ENCODE peak calls at places on chromosomes 6 and 20, in nine cellular contexts. N is fibroblast of lung, H is hepatocyte, J is GM23248, Q is K562, Z is GM23338, M is PC-9, C is H1, T is DND-41. R is an unnamed sample.

GRCh38 chr6:157335829-157336228 is 12.5 kb upstream of the TMEM242 start:
- DNase-seq in J (no peak), H (no peak), Z (peak), C (no peak), M (no peak), Q (peak), T (no peak), N (no peak), R (no peak)

GRCh38 chr6:72149715-72150114 is 263.4 kb downstream of the RIMS1 start:
- DNase-seq in N (peak), Q (no peak), M (no peak), J (no peak), C (no peak), H (no peak), T (no peak), Z (no peak), R (no peak)

GRCh38 chr6:15602144-15602543 is 60.7 kb downstream of the DTNBP1 start:
- DNase-seq in T (no peak), C (no peak), J (no peak), Z (no peak), Q (no peak), H (peak), M (no peak), N (no peak), R (peak)

GRCh38 chr6:134802426-134803058 is 147.4 kb downstream of the ALDH8A1 start:
- DNase-seq in Z (no peak), C (no peak), H (no peak), T (no peak), J (no peak), M (peak), N (peak), Q (no peak), R (no peak)

GRCh38 chr20:17680128-17680835 is 1.8 kb downstream of the RRBP1 start:
- DNase-seq in T (peak), N (peak), M (peak), Z (peak), H (peak), J (peak), Q (peak), C (no peak), R (no peak)

GRCh38 chr6:39599996-39600395 is 125.2 kb downstream of the KIF6 start:
- DNase-seq in H (peak), Z (no peak), M (no peak), T (no peak), J (peak), N (peak), C (no peak), Q (no peak), R (no peak)

GRCh38 chr20:61451009-61451408 is 198.9 kb downstream of the CDH4 start:
- DNase-seq in Q (no peak), T (no peak), C (no peak), J (no peak), N (no peak), H (no peak), Z (no peak), M (no peak), R (no peak)

GRCh38 chr6:114559419-114559818 is 216.6 kb upstream of the HS3ST5 start:
- DNase-seq in J (no peak), C (no peak), H (no peak), Z (no peak), Q (no peak), M (no peak), N (no peak), T (no peak), R (no peak)

GRCh38 chr6:164640946-164641345 is 668.5 kb downstream of the C6orf118 start:
- DNase-seq in T (no peak), H (no peak), J (no peak), Z (no peak), C (no peak), M (no peak), Q (no peak), N (no peak), R (peak)

GRCh38 chr6:170345662-170346061 is 39.1 kb downstream of the FAM120B start:
- DNase-seq in M (no peak), Q (no peak), Z (no peak), C (no peak), T (no peak), H (no peak), J (no peak), N (peak), R (no peak)

GRCh38 chr20:13302647-13303425 is 81.8 kb downstream of the ISM1 start:
- DNase-seq in J (peak), N (no peak), T (peak), H (peak), Z (peak), Q (peak), C (no peak), M (no peak), R (peak)

GRCh38 chr20:57579898-57580447 is 19.1 kb downstream of the PCK1 start:
- DNase-seq in C (no peak), H (peak), M (no peak), J (peak), Q (no peak), Z (no peak), N (peak), T (no peak), R (no peak)

GRCh38 chr6:8108031-8108660 is 5.8 kb upstream of the EEF1E1 start:
- DNase-seq in M (peak), Q (peak), Z (no peak), N (peak), C (no peak), T (no peak), J (peak), H (peak), R (no peak)

GRCh38 chr6:161091972-161092701 is 100.6 kb downstream of the MAP3K4 start:
- DNase-seq in Z (no peak), N (peak), H (no peak), C (no peak), M (no peak), T (no peak), J (peak), Q (no peak), R (no peak)

GRCh38 chr20:57959018-57959417 is 249.2 kb upstream of the PMEPA1 start:
- DNase-seq in Z (no peak), T (no peak), H (no peak), C (no peak), N (no peak), J (peak), M (no peak), Q (no peak), R (no peak)

GRCh38 chr20:57237006-57237953 is 29.2 kb downstream of the BMP7 start:
- DNase-seq in C (no peak), T (no peak), N (peak), J (peak), M (no peak), Q (no peak), H (no peak), Z (no peak), R (no peak)

GRCh38 chr6:10411131-10411914 is 3.6 kb downstream of the TFAP2A start:
- DNase-seq in J (peak), Z (peak), M (no peak), C (no peak), N (no peak), T (no peak), H (no peak), Q (no peak), R (no peak)

GRCh38 chr6:40806479-40806878 is 219.3 kb upstream of the LRFN2 start:
- DNase-seq in H (peak), N (no peak), T (no peak), Q (no peak), Z (no peak), J (peak), M (no peak), C (no peak), R (no peak)

GRCh38 chr6:167005350-167006159 is 6.4 kb downstream of the CEP43 start:
- DNase-seq in H (no peak), Q (peak), Z (no peak), M (no peak), N (peak), J (no peak), C (no peak), T (no peak), R (no peak)

GRCh38 chr6:137019476-137020272 is 25.1 kb downstream of the IL20RA start:
- DNase-seq in N (no peak), J (no peak), M (peak), Z (no peak), H (no peak), T (no peak), Q (no peak), C (no peak), R (no peak)

GRCh38 chr6:22980446-22980845 is 411.1 kb downstream of the HDGFL1 start:
- DNase-seq in N (peak), T (no peak), Q (no peak), H (no peak), J (peak), M (no peak), Z (no peak), C (no peak), R (no peak)

GRCh38 chr6:85389180-85389797 is 60.6 kb upstream of the NT5E start:
- DNase-seq in H (no peak), C (no peak), Z (peak), T (no peak), M (no peak), N (no peak), Q (no peak), J (no peak), R (no peak)

GRCh38 chr6:112640895-112641294 is 293.8 kb downstream of the RFPL4B start:
- DNase-seq in N (peak), T (no peak), C (no peak), J (peak), Q (no peak), H (no peak), M (no peak), Z (no peak), R (no peak)

GRCh38 chr20:58128635-58129625 is 99.5 kb downstream of the ANKRD60 start:
- DNase-seq in N (no peak), Q (no peak), J (no peak), M (no peak), T (no peak), C (no peak), Z (no peak), H (no peak), R (no peak)

GRCh38 chr6:90368601-90369000 is 72.0 kb upstream of the BACH2 start:
- DNase-seq in T (no peak), H (no peak), Q (no peak), J (peak), Z (no peak), C (no peak), M (no peak), N (peak), R (no peak)

GRCh38 chr6:113450061-113450465 is 407.1 kb upstream of the MARCKS start:
- DNase-seq in J (peak), Z (no peak), C (no peak), T (no peak), H (no peak), Q (no peak), N (no peak), M (no peak), R (no peak)

GRCh38 chr6:52109073-52109635 is 21.7 kb upstream of the PKHD1 start:
- DNase-seq in H (no peak), N (no peak), J (no peak), Q (no peak), T (no peak), C (no peak), M (no peak), Z (no peak), R (no peak)

GRCh38 chr20:8367679-8368078 is 235.6 kb downstream of the PLCB1 start:
- DNase-seq in N (no peak), Q (no peak), H (no peak), Z (no peak), C (no peak), M (no peak), T (no peak), J (no peak), R (no peak)

GRCh38 chr6:136037246-136037884 is 185.9 kb downstream of the PDE7B start:
- DNase-seq in Z (no peak), H (no peak), J (no peak), T (no peak), Q (no peak), M (no peak), C (no peak), N (no peak), R (no peak)

GRCh38 chr6:142834853-142835252 is 110.1 kb downstream of the HIVEP2 start:
- DNase-seq in H (no peak), Q (no peak), M (no peak), J (no peak), N (no peak), T (no peak), C (no peak), Z (no peak), R (no peak)

GRCh38 chr6:150788135-150788534 is 77.4 kb upstream of the MTHFD1L start:
- DNase-seq in J (no peak), N (no peak), Z (no peak), C (no peak), M (no peak), H (no peak), Q (no peak), T (no peak), R (no peak)

GRCh38 chr6:21831531-21832291 is 238.2 kb downstream of the SOX4 start:
- DNase-seq in H (no peak), Q (no peak), N (peak), Z (no peak), T (no peak), C (no peak), J (peak), M (no peak), R (no peak)

GRCh38 chr6:129749749-129750120 is 39.8 kb upstream of the ARHGAP18 start:
- DNase-seq in Z (no peak), N (peak), T (peak), M (no peak), J (peak), C (no peak), H (no peak), Q (no peak), R (peak)

GRCh38 chr6:98539669-98540207 is 294.6 kb upstream of the POU3F2 start:
- DNase-seq in C (no peak), J (no peak), H (no peak), Z (peak), N (no peak), Q (no peak), T (no peak), M (no peak), R (peak)

GRCh38 chr6:80771941-80772340 is 665.5 kb downstream of the BCKDHB start:
- DNase-seq in Q (no peak), N (peak), T (peak), Z (peak), J (peak), M (no peak), H (peak), C (no peak), R (peak)

GRCh38 chr6:122048570-122048969 is 350.9 kb upstream of the HSF2 start:
- DNase-seq in H (no peak), T (no peak), J (peak), C (no peak), Q (no peak), Z (no peak), M (no peak), N (no peak), R (no peak)

GRCh38 chr6:27255866-27256265 is 8.4 kb downstream of the PRSS16 start:
- DNase-seq in H (no peak), N (no peak), Q (no peak), J (no peak), T (no peak), C (no peak), Z (no peak), M (no peak), R (no peak)
- H3K4me2 ChIP-seq in H (no peak), N (no peak), Q (no peak), J (no peak), T (no peak), C (no peak), Z (no peak), M (no peak), R (no peak)

DNA sequence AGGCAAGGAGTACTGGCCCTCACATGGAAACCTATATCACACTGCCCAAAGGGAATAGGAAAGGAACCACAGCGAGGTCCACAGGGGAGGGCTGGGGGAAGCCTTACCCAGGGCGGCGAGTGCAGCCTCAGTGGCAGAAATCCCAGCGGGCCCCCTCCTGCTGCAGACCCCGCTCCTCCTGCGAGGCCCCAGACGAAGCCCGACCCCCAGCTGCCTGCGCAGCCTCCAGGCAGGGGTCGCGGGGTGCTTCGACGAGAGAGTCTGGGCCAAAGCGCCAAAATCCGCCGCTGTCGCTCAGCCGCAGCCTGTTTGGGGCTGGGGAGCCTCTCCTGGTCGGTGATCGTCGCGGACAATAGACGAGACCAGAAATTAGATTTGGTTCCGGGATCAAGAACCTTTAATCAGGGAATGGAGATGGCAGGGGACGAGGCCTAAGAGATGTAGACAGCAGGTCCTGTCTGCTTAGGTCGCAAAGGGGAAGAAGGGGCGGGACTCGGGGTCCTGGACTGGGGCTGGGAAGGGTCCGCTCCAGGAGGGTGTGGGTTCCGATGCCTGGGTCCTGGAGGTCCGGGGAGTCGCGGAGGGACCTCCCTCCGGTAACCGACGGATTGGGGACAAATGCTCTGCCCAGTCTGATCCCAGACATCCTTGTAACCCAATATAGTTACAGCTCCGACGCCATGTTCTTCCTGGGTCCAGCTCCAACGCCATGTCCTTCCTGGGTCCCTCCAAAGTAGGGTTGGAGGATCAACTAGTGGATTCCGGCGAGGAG is 36.4 kb upstream of the HLA-E start:
- DNase-seq in N (no peak), Z (peak), J (no peak), C (no peak), Q (no peak), T (no peak), H (no peak), M (no peak), R (no peak)
- TF ChIP-seq EZH2 in N (no peak), Z (no peak), J (no peak), C (no peak), Q (no peak), T (no peak), H (no peak), M (no peak), R (no peak)

DNA sequence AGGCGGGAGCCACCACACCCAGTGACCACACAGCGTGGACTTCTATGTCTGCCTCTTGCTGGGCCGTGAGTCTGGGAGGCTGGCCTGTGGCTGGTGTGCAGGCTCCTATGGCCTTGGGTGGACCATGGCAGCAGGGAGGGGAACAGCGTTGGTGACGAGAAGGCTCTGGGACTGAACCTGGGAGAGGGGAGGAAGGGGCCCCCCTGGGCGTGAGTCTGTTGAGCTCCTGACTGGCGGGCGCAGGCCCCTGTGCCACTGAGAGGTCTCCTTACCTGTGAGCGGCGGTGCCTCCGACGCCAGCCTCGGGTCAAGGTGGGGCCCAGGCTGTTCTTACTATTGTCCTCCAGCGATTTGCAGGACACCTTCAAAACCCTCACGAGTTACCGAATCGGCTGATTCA is 12.8 kb upstream of the HELZ2 start:
- DNase-seq in H (no peak), Q (no peak), N (no peak), Z (no peak), J (no peak), T (no peak), M (no peak), C (no peak), R (no peak)
- H3K4me2 ChIP-seq in H (no peak), Q (no peak), N (no peak), Z (no peak), J (no peak), T (no peak), M (no peak), C (no peak), R (no peak)

GRCh38 chr6:158894192-158894591 is 75.0 kb upstream of the EZR start:
- DNase-seq in J (peak), M (peak), Q (no peak), H (peak), Z (peak), N (peak), T (no peak), C (no peak), R (no peak)

GRCh38 chr6:158897236-158897635 is 78.1 kb upstream of the EZR start:
- DNase-seq in J (peak), C (no peak), M (no peak), T (no peak), H (no peak), N (no peak), Z (no peak), Q (no peak), R (no peak)

GRCh38 chr6:158900614-158901312 is 81.6 kb upstream of the EZR start:
- DNase-seq in T (no peak), C (no peak), M (no peak), N (no peak), J (no peak), Z (no peak), Q (no peak), H (no peak), R (no peak)

GRCh38 chr6:158892266-158892665 is 73.1 kb upstream of the EZR start:
- DNase-seq in Z (no peak), N (no peak), M (peak), T (no peak), H (no peak), Q (no peak), C (no peak), J (no peak), R (no peak)

GRCh38 chr6:158895661-158896060 is 76.5 kb upstream of the EZR start:
- DNase-seq in J (no peak), H (no peak), T (no peak), C (no peak), N (no peak), M (no peak), Z (no peak), Q (no peak), R (no peak)
- TF ChIP-seq EZH2 in J (no peak), H (no peak), T (no peak), C (no peak), N (no peak), M (no peak), Z (no peak), Q (no peak), R (no peak)

GRCh38 chr6:36038120-36038876 is 10.7 kb downstream of the MAPK14 start:
- DNase-seq in Q (no peak), H (no peak), C (no peak), T (no peak), M (no peak), J (no peak), Z (no peak), N (no peak), R (no peak)
- H3K4me2 ChIP-seq in Q (no peak), H (peak), C (no peak), T (no peak), M (no peak), J (no peak), Z (no peak), N (peak), R (no peak)

GRCh38 chr20:49937023-49937929 is 1.1 kb downstream of the RNF114 start:
- DNase-seq in T (peak), M (peak), J (peak), Q (no peak), Z (peak), C (no peak), H (peak), N (peak), R (peak)

GRCh38 chr20:49936153-49937022 is at the start of gene RNF114:
- DNase-seq in T (peak), H (peak), C (peak), M (peak), J (peak), N (peak), Q (peak), Z (peak), R (peak)

GRCh38 chr20:49938173-49939163 is 2.3 kb downstream of the RNF114 start:
- DNase-seq in Z (no peak), H (peak), J (peak), Q (no peak), M (no peak), T (no peak), N (peak), C (no peak), R (no peak)

GRCh38 chr20:49941456-49941855 is 5.3 kb downstream of the RNF114 start:
- DNase-seq in N (no peak), H (no peak), J (no peak), Z (no peak), C (no peak), T (no peak), M (no peak), Q (no peak), R (no peak)

GRCh38 chr20:49935746-49936152 is 448 bp upstream of the RNF114 start:
- DNase-seq in C (no peak), N (no peak), Z (no peak), H (no peak), T (no peak), Q (no peak), J (no peak), M (no peak), R (no peak)
- TF ChIP-seq EZH2 in C (no peak), N (no peak), Z (no peak), H (no peak), T (no peak), Q (no peak), J (no peak), M (no peak), R (no peak)